ENCODE peak calls at places on chromosomes 5 and 9, in four cellular contexts. O is stimulated activated CD4-positive, alpha-beta T cell treated with anti-CD3 and anti-CD28 coated beads, Interleukin-2, amount 100 ng/mL, for 48 hours; Z is WERI-Rb-1; P is NCI-H460. R is an unnamed sample.

GRCh38 chr9:71685394-71685793 is 82.9 kb downstream of the CEMIP2 start:
- DNase-seq in O (no peak), Z (no peak), P (no peak), R (no peak)

GRCh38 chr5:157540707-157541451 is 34.7 kb downstream of the ADAM19 start:
- DNase-seq in O (peak; percentile 32), Z (no peak), P (no peak), R (no peak)

GRCh38 chr5:28215091-28215490 is 1176.7 kb upstream of the CDH9 start:
- DNase-seq in O (no peak), Z (no peak), P (no peak), R (no peak)

GRCh38 chr5:34452170-34452828 is 203.8 kb upstream of the RAI14 start:
- DNase-seq in O (no peak), Z (no peak), P (peak; percentile 8), R (peak; percentile 39)

GRCh38 chr9:35697486-35697885 is 7.8 kb upstream of the TPM2 start:
- DNase-seq in O (no peak), Z (no peak), P (no peak), R (no peak)

GRCh38 chr5:116404792-116405191 is 169.8 kb downstream of the SEMA6A start:
- DNase-seq in O (no peak), Z (no peak), P (no peak), R (no peak)

GRCh38 chr9:105118646-105119045 is 125.8 kb upstream of the SLC44A1 start:
- DNase-seq in O (no peak), Z (no peak), P (no peak), R (no peak)

GRCh38 chr9:76297721-76298239 is 96.4 kb downstream of the RFK start:
- DNase-seq in O (no peak), Z (no peak), P (no peak), R (no peak)

GRCh38 chr5:322281-322941 is 897 bp downstream of the AHRR start:
- DNase-seq in O (no peak), Z (no peak), P (no peak), R (no peak)

R was measured in MCF 10A.